ENCODE peak calls at places on chromosomes 4 and X, in five cellular contexts. One of them, this sample, is unnamed.

GRCh38 chr4:185209031-185209851 is at the start of gene SNX25:
- DNase-seq in activated naive CD4-positive, alpha-beta T cell: peak
- DNase-seq in activated CD8-positive, alpha-beta memory T cell treated with anti-CD3 and anti-CD28 coated beads for 48 hours: peak
- DNase-seq in bronchial epithelial cell: peak
- DNase-seq in cardiac septum: peak
- DNase-seq in this sample: peak

GRCh38 chrX:109134777-109135176 is 347.1 kb downstream of the GUCY2F start:
- DNase-seq in bronchial epithelial cell: no peak
- DNase-seq in cardiac septum: no peak
- DNase-seq in activated CD8-positive, alpha-beta memory T cell treated with anti-CD3 and anti-CD28 coated beads for 48 hours: no peak
- DNase-seq in activated naive CD4-positive, alpha-beta T cell: no peak
- DNase-seq in this sample: no peak

GRCh38 chr4:83285022-83285387 is 407 bp upstream of the COQ2 start:
- DNase-seq in cardiac septum: no peak
- DNase-seq in activated naive CD4-positive, alpha-beta T cell: no peak
- DNase-seq in activated CD8-positive, alpha-beta memory T cell treated with anti-CD3 and anti-CD28 coated beads for 48 hours: no peak
- DNase-seq in bronchial epithelial cell: peak
- DNase-seq in this sample: peak

GRCh38 chr4:82599336-82599735 is 37.5 kb upstream of the TMEM150C start:
- DNase-seq in activated naive CD4-positive, alpha-beta T cell: no peak
- DNase-seq in bronchial epithelial cell: no peak
- DNase-seq in cardiac septum: no peak
- DNase-seq in activated CD8-positive, alpha-beta memory T cell treated with anti-CD3 and anti-CD28 coated beads for 48 hours: no peak
- DNase-seq in this sample: no peak

GRCh38 chr4:161581262-161581661 is 582.5 kb downstream of the FSTL5 start:
- DNase-seq in activated CD8-positive, alpha-beta memory T cell treated with anti-CD3 and anti-CD28 coated beads for 48 hours: no peak
- DNase-seq in activated naive CD4-positive, alpha-beta T cell: no peak
- DNase-seq in cardiac septum: no peak
- DNase-seq in bronchial epithelial cell: no peak
- DNase-seq in this sample: peak

GRCh38 chrX:137569470-137569891 is 3.6 kb downstream of the ZIC3 start:
- DNase-seq in activated naive CD4-positive, alpha-beta T cell: no peak
- DNase-seq in bronchial epithelial cell: no peak
- DNase-seq in activated CD8-positive, alpha-beta memory T cell treated with anti-CD3 and anti-CD28 coated beads for 48 hours: no peak
- DNase-seq in cardiac septum: no peak
- DNase-seq in this sample: no peak

GRCh38 chrX:29662759-29663503 is 552.4 kb upstream of the MAGEB2 start:
- DNase-seq in activated naive CD4-positive, alpha-beta T cell: no peak
- DNase-seq in activated CD8-positive, alpha-beta memory T cell treated with anti-CD3 and anti-CD28 coated beads for 48 hours: no peak
- DNase-seq in cardiac septum: no peak
- DNase-seq in bronchial epithelial cell: peak
- DNase-seq in this sample: peak

GRCh38 chr4:24644983-24645764 is 60.8 kb upstream of the DHX15 start:
- DNase-seq in activated CD8-positive, alpha-beta memory T cell treated with anti-CD3 and anti-CD28 coated beads for 48 hours: no peak
- DNase-seq in cardiac septum: no peak
- DNase-seq in bronchial epithelial cell: peak
- DNase-seq in activated naive CD4-positive, alpha-beta T cell: no peak
- DNase-seq in this sample: no peak

GRCh38 chr4:173556398-173557131 is 26.5 kb upstream of the HAND2 start:
- DNase-seq in bronchial epithelial cell: peak
- DNase-seq in activated naive CD4-positive, alpha-beta T cell: no peak
- DNase-seq in activated CD8-positive, alpha-beta memory T cell treated with anti-CD3 and anti-CD28 coated beads for 48 hours: no peak
- DNase-seq in cardiac septum: no peak
- DNase-seq in this sample: no peak

GRCh38 chr4:153112071-153112460 is 92.2 kb upstream of the TRIM2 start:
- DNase-seq in bronchial epithelial cell: no peak
- DNase-seq in cardiac septum: no peak
- DNase-seq in activated naive CD4-positive, alpha-beta T cell: no peak
- DNase-seq in activated CD8-positive, alpha-beta memory T cell treated with anti-CD3 and anti-CD28 coated beads for 48 hours: no peak
- DNase-seq in this sample: no peak

GRCh38 chr4:102541708-102542107 is 40.5 kb downstream of the NFKB1 start:
- DNase-seq in bronchial epithelial cell: no peak
- DNase-seq in activated naive CD4-positive, alpha-beta T cell: no peak
- DNase-seq in activated CD8-positive, alpha-beta memory T cell treated with anti-CD3 and anti-CD28 coated beads for 48 hours: no peak
- DNase-seq in cardiac septum: no peak
- DNase-seq in this sample: peak

GRCh38 chr4:31194823-31195222 is 474.7 kb downstream of the PCDH7 start:
- DNase-seq in activated naive CD4-positive, alpha-beta T cell: no peak
- DNase-seq in bronchial epithelial cell: peak
- DNase-seq in cardiac septum: no peak
- DNase-seq in activated CD8-positive, alpha-beta memory T cell treated with anti-CD3 and anti-CD28 coated beads for 48 hours: no peak
- DNase-seq in this sample: no peak

GRCh38 chrX:110363241-110363640 is 4.6 kb downstream of the RTL9 start:
- DNase-seq in bronchial epithelial cell: peak
- DNase-seq in cardiac septum: no peak
- DNase-seq in activated naive CD4-positive, alpha-beta T cell: no peak
- DNase-seq in activated CD8-positive, alpha-beta memory T cell treated with anti-CD3 and anti-CD28 coated beads for 48 hours: no peak
- DNase-seq in this sample: no peak

GRCh38 chr4:168408620-168409019 is 71.7 kb downstream of the DDX60L start:
- DNase-seq in activated CD8-positive, alpha-beta memory T cell treated with anti-CD3 and anti-CD28 coated beads for 48 hours: no peak
- DNase-seq in activated naive CD4-positive, alpha-beta T cell: no peak
- DNase-seq in bronchial epithelial cell: peak
- DNase-seq in cardiac septum: no peak
- DNase-seq in this sample: peak

GRCh38 chr4:103374773-103375172 is 176.6 kb upstream of the CENPE start:
- DNase-seq in bronchial epithelial cell: no peak
- DNase-seq in activated CD8-positive, alpha-beta memory T cell treated with anti-CD3 and anti-CD28 coated beads for 48 hours: no peak
- DNase-seq in activated naive CD4-positive, alpha-beta T cell: no peak
- DNase-seq in cardiac septum: no peak
- DNase-seq in this sample: no peak

This sample was measured in pons.